ENCODE peak calls at places on chromosome 12, in four cellular contexts. R is psoas muscle, I is WTC11, V is breast epithelium. K is an unnamed sample.

GRCh38 chr12:24232531-24232930 is 283.1 kb upstream of the SOX5 start:
- DNase-seq in R (no peak), I (no peak), V (no peak), K (no peak)

GRCh38 chr12:3698218-3698974 is 54.5 kb downstream of the CRACR2A start:
- DNase-seq in R (no peak), I (no peak), V (no peak), K (no peak)

GRCh38 chr12:62448436-62448835 is 18.2 kb upstream of the MON2 start:
- DNase-seq in R (no peak), I (no peak), V (no peak), K (no peak)

GRCh38 chr12:9634177-9634803 is 26.6 kb upstream of the KLRB1 start:
- DNase-seq in R (no peak), I (peak), V (peak), K (peak)

GRCh38 chr12:63863658-63864455 is 19.4 kb downstream of the SRGAP1 start:
- DNase-seq in R (no peak), I (no peak), V (no peak), K (no peak)

GRCh38 chr12:107631715-107632114 is 53.9 kb upstream of the PWP1 start:
- DNase-seq in R (no peak), I (no peak), V (no peak), K (no peak)

GRCh38 chr12:91189526-91189925 is 6.9 kb upstream of the DCN start:
- DNase-seq in R (no peak), I (no peak), V (no peak), K (no peak)

GRCh38 chr12:89335452-89336244 is 16.7 kb downstream of the DUSP6 start:
- DNase-seq in R (no peak), I (no peak), V (no peak), K (no peak)

GRCh38 chr12:122920687-122921086 is 24.8 kb upstream of the VPS37B start:
- DNase-seq in R (no peak), I (no peak), V (no peak), K (no peak)

GRCh38 chr12:92717202-92717601 is 14.4 kb downstream of the PLEKHG7 start:
- DNase-seq in R (no peak), I (peak), V (no peak), K (no peak)

GRCh38 chr12:81520064-81520945 is 238.8 kb downstream of the PPFIA2 start:
- DNase-seq in R (no peak), I (no peak), V (no peak), K (no peak)

GRCh38 chr12:22103418-22103817 is 57.4 kb downstream of the CMAS start:
- DNase-seq in R (no peak), I (no peak), V (no peak), K (no peak)

GRCh38 chr12:117226505-117226904 is 36.2 kb upstream of the FBXO21 start:
- DNase-seq in R (peak), I (no peak), V (no peak), K (no peak)

GRCh38 chr12:52684431-52684830 is 4.2 kb upstream of the KRT1 start:
- DNase-seq in R (no peak), I (no peak), V (no peak), K (no peak)

GRCh38 chr12:57722716-57723629 is 15.6 kb downstream of the AGAP2 start:
- DNase-seq in R (no peak), I (no peak), V (peak), K (no peak)

GRCh38 chr12:32548691-32549412 is 130.2 kb upstream of the DNM1L start:
- DNase-seq in R (no peak), I (no peak), V (peak), K (no peak)

GRCh38 chr12:128586630-128587029 is 237.1 kb downstream of the SLC15A4 start:
- DNase-seq in R (no peak), I (no peak), V (no peak), K (no peak)

GRCh38 chr12:1808036-1808797 is 12.1 kb upstream of the LRTM2 start:
- DNase-seq in R (peak), I (no peak), V (no peak), K (no peak)

GRCh38 chr12:110073049-110073831 is 24.9 kb upstream of the C12orf76 start:
- DNase-seq in R (peak), I (no peak), V (no peak), K (peak)

GRCh38 chr12:115440438-115440837 is 756.5 kb upstream of the TBX3 start:
- DNase-seq in R (peak), I (no peak), V (no peak), K (peak)

GRCh38 chr12:22231836-22232235 is 102.7 kb downstream of the ST8SIA1 start:
- DNase-seq in R (no peak), I (no peak), V (no peak), K (no peak)

GRCh38 chr12:53147653-53148052 is 32.9 kb upstream of the ZNF740 start:
- DNase-seq in R (no peak), I (no peak), V (no peak), K (no peak)

GRCh38 chr12:99911967-99912366 is 72.8 kb downstream of the ANKS1B start:
- DNase-seq in R (no peak), I (no peak), V (no peak), K (no peak)

GRCh38 chr12:57614948-57615500 is 3.8 kb downstream of the ARHGEF25 start:
- DNase-seq in R (no peak), I (no peak), V (no peak), K (no peak)

GRCh38 chr12:102950107-102950949 is 7.1 kb upstream of the ASCL1 start:
- DNase-seq in R (no peak), I (peak), V (no peak), K (peak)

GRCh38 chr12:113990548-113991223 is 24.6 kb upstream of the RBM19 start:
- DNase-seq in R (no peak), I (no peak), V (no peak), K (no peak)

GRCh38 chr12:54958048-54958658 is 26.4 kb downstream of the TESPA1 start:
- DNase-seq in R (no peak), I (peak), V (no peak), K (peak)

GRCh38 chr12:100187068-100187467 is 13.5 kb upstream of the ACTR6 start:
- DNase-seq in R (no peak), I (no peak), V (no peak), K (no peak)

GRCh38 chr12:105418232-105418631 is 87.7 kb downstream of the C12orf75 start:
- DNase-seq in R (no peak), I (no peak), V (no peak), K (no peak)

GRCh38 chr12:91778091-91778819 is 367.4 kb downstream of the BTG1 start:
- DNase-seq in R (no peak), I (no peak), V (no peak), K (no peak)

GRCh38 chr12:102891756-102892155 is 25.3 kb downstream of the PAH start:
- DNase-seq in R (no peak), I (no peak), V (no peak), K (no peak)

GRCh38 chr12:58481811-58482210 is 438.5 kb downstream of the LRIG3 start:
- DNase-seq in R (no peak), I (no peak), V (no peak), K (no peak)

GRCh38 chr12:109888179-109889020 is 8.1 kb upstream of the GLTP start:
- DNase-seq in R (no peak), I (no peak), V (no peak), K (no peak)

GRCh38 chr12:45648070-45648469 is 81.4 kb upstream of the ARID2 start:
- DNase-seq in R (peak), I (no peak), V (no peak), K (no peak)

GRCh38 chr12:50780016-50780415 is 16.1 kb downstream of the ATF1 start:
- DNase-seq in R (no peak), I (no peak), V (no peak), K (no peak)

GRCh38 chr12:78473561-78473960 is 391.0 kb upstream of the SYT1 start:
- DNase-seq in R (no peak), I (no peak), V (no peak), K (no peak)

GRCh38 chr12:78473136-78473535 is 391.4 kb upstream of the SYT1 start:
- DNase-seq in R (no peak), I (no peak), V (no peak), K (no peak)

GRCh38 chr12:78470354-78471195 is 394.0 kb upstream of the SYT1 start:
- DNase-seq in R (no peak), I (peak), V (no peak), K (peak)
- TF ChIP-seq CTCF in R (no peak), I (peak), V (no peak), K (peak)

GRCh38 chr12:131449027-131449426 is 261.9 kb upstream of the SFSWAP start:
- DNase-seq in R (no peak), I (no peak), V (no peak), K (no peak)

GRCh38 chr12:131455218-131455506 is 255.7 kb upstream of the SFSWAP start:
- DNase-seq in R (no peak), I (no peak), V (no peak), K (no peak)

GRCh38 chr12:131455581-131456110 is 255.2 kb upstream of the SFSWAP start:
- DNase-seq in R (no peak), I (no peak), V (no peak), K (no peak)

GRCh38 chr12:131454418-131455217 is 256.3 kb upstream of the SFSWAP start:
- DNase-seq in R (no peak), I (peak), V (no peak), K (peak)

GRCh38 chr12:131452444-131452860 is 258.4 kb upstream of the SFSWAP start:
- DNase-seq in R (no peak), I (peak), V (no peak), K (peak)
- TF ChIP-seq CTCF in R (peak), I (peak), V (no peak), K (peak)

GRCh38 chr12:46825526-46826414 is at the start of gene SLC38A4:
- DNase-seq in R (peak), I (peak), V (no peak), K (peak)
- TF ChIP-seq CTCF in R (no peak), I (no peak), V (no peak), K (no peak)

DNA sequence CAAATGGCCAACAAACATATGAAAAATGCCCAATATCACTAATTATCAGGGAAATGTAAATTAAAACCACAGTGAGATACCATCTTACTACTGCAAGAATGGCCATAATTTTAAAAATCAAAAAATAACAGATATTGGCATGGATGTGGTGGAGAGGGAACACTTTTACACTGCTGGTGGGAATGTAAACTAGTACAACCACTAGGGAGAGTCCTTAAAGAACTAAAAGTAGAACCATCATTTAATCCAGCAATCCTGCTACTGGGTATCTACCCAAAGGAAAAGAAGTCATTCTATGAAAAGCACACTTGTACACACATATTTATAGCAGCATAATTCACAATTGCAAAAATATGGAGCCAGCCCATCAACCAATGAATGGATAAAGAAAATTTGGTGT is 459.7 kb downstream of the GXYLT1 start:
- DNase-seq in R (no peak), I (no peak), V (no peak), K (no peak)
- TF ChIP-seq CTCF in R (no peak), I (no peak), V (no peak), K (no peak)

DNA sequence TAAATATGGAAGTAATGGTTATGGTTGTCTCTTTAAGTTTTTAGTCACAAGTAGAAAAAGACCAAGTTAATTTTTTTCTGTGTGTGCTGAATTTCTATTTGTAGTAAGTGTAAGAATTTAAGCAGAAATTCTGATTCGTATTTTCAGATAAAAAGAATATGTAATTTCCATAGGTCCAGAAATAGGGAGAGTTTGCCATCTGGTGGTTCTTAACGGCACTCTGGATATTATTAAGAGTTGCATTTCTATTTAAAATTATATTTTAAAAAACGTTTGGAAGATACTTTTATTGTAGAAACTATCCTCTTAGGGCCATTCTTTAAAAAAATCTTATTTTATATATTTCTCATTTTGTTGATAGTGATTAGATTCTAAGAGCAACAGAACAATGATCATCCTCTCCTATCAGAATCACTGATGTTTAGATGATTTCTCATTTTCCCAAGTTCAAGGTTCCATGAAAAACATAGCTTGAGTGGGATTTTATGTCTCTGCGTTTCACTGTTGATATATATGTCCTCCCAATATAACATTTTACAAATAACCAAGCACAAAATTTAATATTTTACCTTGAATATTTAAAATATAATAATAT is 88.3 kb downstream of the LRRK2 start:
- DNase-seq in R (no peak), I (no peak), V (no peak), K (no peak)
- TF ChIP-seq CTCF in R (peak), I (no peak), V (peak), K (peak)

GRCh38 chr12:94145231-94145979 is 3.0 kb upstream of the PLXNC1 start:
- DNase-seq in R (no peak), I (no peak), V (no peak), K (peak)
- TF ChIP-seq CTCF in R (peak), I (no peak), V (no peak), K (peak)

GRCh38 chr12:124949779-124950728 is 35.6 kb upstream of the UBC start:
- DNase-seq in R (peak), I (no peak), V (no peak), K (no peak)

GRCh38 chr12:124952801-124953200 is 36.1 kb downstream of the DHX37 start:
- DNase-seq in R (no peak), I (no peak), V (no peak), K (no peak)

GRCh38 chr12:124953689-124954405 is 35.1 kb downstream of the DHX37 start:
- DNase-seq in R (no peak), I (no peak), V (no peak), K (no peak)

GRCh38 chr12:124954771-124955170 is 34.2 kb downstream of the DHX37 start:
- DNase-seq in R (no peak), I (no peak), V (no peak), K (no peak)

GRCh38 chr12:124952295-124952694 is 36.6 kb downstream of the DHX37 start:
- DNase-seq in R (no peak), I (no peak), V (no peak), K (no peak)
- TF ChIP-seq CTCF in R (no peak), I (no peak), V (no peak), K (no peak)

GRCh38 chr12:13982010-13982409 is 608 bp upstream of the GRIN2B start:
- DNase-seq in R (no peak), I (peak), V (no peak), K (peak)
- TF ChIP-seq CTCF in R (no peak), I (peak), V (no peak), K (peak)